ENCODE peak calls at places on chromosomes 11 and 22, in eight cellular contexts. One of them, this sample, is unnamed.

GRCh38 chr22:32649515-32650200 is 151.8 kb upstream of the TIMP3 start:
- DNase-seq in PC-9: peak; percentile 53
- DNase-seq in H1: no peak
- DNase-seq in CD4-positive, alpha-beta memory T cell: no peak
- DNase-seq in cardiac muscle cell: no peak
- DNase-seq in naive thymus-derived CD4-positive, alpha-beta T cell: no peak
- DNase-seq in psoas muscle: peak; percentile 35
- DNase-seq in GM23338: no peak
- DNase-seq in this sample: no peak

GRCh38 chr22:34997921-34998320 is 68.0 kb upstream of the ISX start:
- DNase-seq in PC-9: no peak
- DNase-seq in H1: no peak
- DNase-seq in CD4-positive, alpha-beta memory T cell: no peak
- DNase-seq in cardiac muscle cell: no peak
- DNase-seq in naive thymus-derived CD4-positive, alpha-beta T cell: no peak
- DNase-seq in psoas muscle: no peak
- DNase-seq in GM23338: no peak
- DNase-seq in this sample: no peak

GRCh38 chr11:72814831-72815618 is 814 bp downstream of the ATG16L2 start:
- DNase-seq in PC-9: peak; percentile 77
- DNase-seq in H1: no peak
- DNase-seq in CD4-positive, alpha-beta memory T cell: no peak
- DNase-seq in cardiac muscle cell: peak; percentile 75
- DNase-seq in naive thymus-derived CD4-positive, alpha-beta T cell: no peak
- DNase-seq in psoas muscle: no peak
- DNase-seq in GM23338: peak; percentile 86
- DNase-seq in this sample: no peak

GRCh38 chr22:23804781-23805291 is 18.1 kb downstream of the SMARCB1 start:
- DNase-seq in PC-9: no peak
- DNase-seq in H1: no peak
- DNase-seq in CD4-positive, alpha-beta memory T cell: no peak
- DNase-seq in cardiac muscle cell: no peak
- DNase-seq in naive thymus-derived CD4-positive, alpha-beta T cell: no peak
- DNase-seq in psoas muscle: no peak
- DNase-seq in GM23338: no peak
- DNase-seq in this sample: no peak

GRCh38 chr22:50218996-50219727 is 18.4 kb downstream of the SELENOO start:
- DNase-seq in PC-9: no peak
- DNase-seq in H1: peak; percentile 25
- DNase-seq in CD4-positive, alpha-beta memory T cell: no peak
- DNase-seq in cardiac muscle cell: peak; percentile 47
- DNase-seq in naive thymus-derived CD4-positive, alpha-beta T cell: no peak
- DNase-seq in psoas muscle: peak; percentile 84
- DNase-seq in GM23338: peak; percentile 77
- DNase-seq in this sample: no peak

GRCh38 chr11:111819161-111820058 is 52.0 kb downstream of the ALG9 start:
- DNase-seq in PC-9: no peak
- DNase-seq in H1: no peak
- DNase-seq in CD4-positive, alpha-beta memory T cell: no peak
- DNase-seq in cardiac muscle cell: no peak
- DNase-seq in naive thymus-derived CD4-positive, alpha-beta T cell: no peak
- DNase-seq in psoas muscle: peak; percentile 37
- DNase-seq in GM23338: no peak
- DNase-seq in this sample: no peak

GRCh38 chr11:65113361-65113756 is 1.7 kb downstream of the TM7SF2 start:
- DNase-seq in PC-9: no peak
- DNase-seq in H1: no peak
- DNase-seq in CD4-positive, alpha-beta memory T cell: no peak
- DNase-seq in cardiac muscle cell: no peak
- DNase-seq in naive thymus-derived CD4-positive, alpha-beta T cell: no peak
- DNase-seq in psoas muscle: no peak
- DNase-seq in GM23338: no peak
- DNase-seq in this sample: no peak

GRCh38 chr11:102886999-102887398 is 12.2 kb upstream of the MMP12 start:
- DNase-seq in PC-9: no peak
- DNase-seq in H1: no peak
- DNase-seq in CD4-positive, alpha-beta memory T cell: no peak
- DNase-seq in cardiac muscle cell: no peak
- DNase-seq in naive thymus-derived CD4-positive, alpha-beta T cell: no peak
- DNase-seq in psoas muscle: no peak
- DNase-seq in GM23338: no peak
- DNase-seq in this sample: no peak

GRCh38 chr11:65386307-65387081 is at the start of gene FRMD8:
- DNase-seq in PC-9: peak; percentile 66
- DNase-seq in H1: no peak
- DNase-seq in CD4-positive, alpha-beta memory T cell: peak; percentile 89
- DNase-seq in cardiac muscle cell: peak; percentile 90
- DNase-seq in naive thymus-derived CD4-positive, alpha-beta T cell: peak; percentile 93
- DNase-seq in psoas muscle: peak; percentile 95
- DNase-seq in GM23338: peak; percentile 84
- DNase-seq in this sample: peak; percentile 83

GRCh38 chr11:32829680-32830412 is at the start of gene PRRG4:
- DNase-seq in PC-9: peak; percentile 77
- DNase-seq in H1: no peak
- DNase-seq in CD4-positive, alpha-beta memory T cell: no peak
- DNase-seq in cardiac muscle cell: peak; percentile 62
- DNase-seq in naive thymus-derived CD4-positive, alpha-beta T cell: peak; percentile 68
- DNase-seq in psoas muscle: peak; percentile 44
- DNase-seq in GM23338: peak; percentile 83
- DNase-seq in this sample: no peak

GRCh38 chr11:45803981-45804805 is 756 bp upstream of the SLC35C1 start:
- DNase-seq in PC-9: peak; percentile 57
- DNase-seq in H1: no peak
- DNase-seq in CD4-positive, alpha-beta memory T cell: peak; percentile 61
- DNase-seq in cardiac muscle cell: peak; percentile 73
- DNase-seq in naive thymus-derived CD4-positive, alpha-beta T cell: peak; percentile 74
- DNase-seq in psoas muscle: peak; percentile 86
- DNase-seq in GM23338: peak; percentile 87
- DNase-seq in this sample: peak; percentile 46

GRCh38 chr22:17580461-17581031 is 17.2 kb downstream of the SLC25A18 start:
- DNase-seq in PC-9: no peak
- DNase-seq in H1: no peak
- DNase-seq in CD4-positive, alpha-beta memory T cell: no peak
- DNase-seq in cardiac muscle cell: no peak
- DNase-seq in naive thymus-derived CD4-positive, alpha-beta T cell: no peak
- DNase-seq in psoas muscle: no peak
- DNase-seq in GM23338: peak; percentile 69
- DNase-seq in this sample: no peak

GRCh38 chr11:27187848-27188621 is 147.4 kb downstream of the BBOX1 start:
- DNase-seq in PC-9: no peak
- DNase-seq in H1: no peak
- DNase-seq in CD4-positive, alpha-beta memory T cell: no peak
- DNase-seq in cardiac muscle cell: peak; percentile 27
- DNase-seq in naive thymus-derived CD4-positive, alpha-beta T cell: no peak
- DNase-seq in psoas muscle: no peak
- DNase-seq in GM23338: no peak
- DNase-seq in this sample: no peak

GRCh38 chr22:46023558-46023981 is 46.6 kb upstream of the WNT7B start:
- DNase-seq in PC-9: no peak
- DNase-seq in H1: no peak
- DNase-seq in CD4-positive, alpha-beta memory T cell: no peak
- DNase-seq in cardiac muscle cell: no peak
- DNase-seq in naive thymus-derived CD4-positive, alpha-beta T cell: no peak
- DNase-seq in psoas muscle: peak; percentile 31
- DNase-seq in GM23338: no peak
- DNase-seq in this sample: no peak

GRCh38 chr11:76768091-76769047 is 14.8 kb upstream of the TSKU start:
- DNase-seq in PC-9: peak; percentile 57
- DNase-seq in H1: no peak
- DNase-seq in CD4-positive, alpha-beta memory T cell: peak; percentile 30
- DNase-seq in cardiac muscle cell: no peak
- DNase-seq in naive thymus-derived CD4-positive, alpha-beta T cell: peak; percentile 27
- DNase-seq in psoas muscle: peak; percentile 52
- DNase-seq in GM23338: no peak
- DNase-seq in this sample: peak; percentile 5

GRCh38 chr11:126153999-126154398 is 57.5 kb downstream of the RPUSD4 start:
- DNase-seq in PC-9: peak; percentile 79
- DNase-seq in H1: no peak
- DNase-seq in CD4-positive, alpha-beta memory T cell: no peak
- DNase-seq in cardiac muscle cell: no peak
- DNase-seq in naive thymus-derived CD4-positive, alpha-beta T cell: no peak
- DNase-seq in psoas muscle: no peak
- DNase-seq in GM23338: no peak
- DNase-seq in this sample: no peak

GRCh38 chr11:10355257-10355661 is 50.4 kb downstream of the ADM start:
- DNase-seq in PC-9: no peak
- DNase-seq in H1: no peak
- DNase-seq in CD4-positive, alpha-beta memory T cell: no peak
- DNase-seq in cardiac muscle cell: no peak
- DNase-seq in naive thymus-derived CD4-positive, alpha-beta T cell: no peak
- DNase-seq in psoas muscle: no peak
- DNase-seq in GM23338: no peak
- DNase-seq in this sample: no peak

GRCh38 chr11:47617417-47617809 is 23.2 kb upstream of the C1QTNF4 start:
- DNase-seq in PC-9: no peak
- DNase-seq in H1: no peak
- DNase-seq in CD4-positive, alpha-beta memory T cell: no peak
- DNase-seq in cardiac muscle cell: no peak
- DNase-seq in naive thymus-derived CD4-positive, alpha-beta T cell: no peak
- DNase-seq in psoas muscle: no peak
- DNase-seq in GM23338: no peak
- DNase-seq in this sample: no peak

DNA sequence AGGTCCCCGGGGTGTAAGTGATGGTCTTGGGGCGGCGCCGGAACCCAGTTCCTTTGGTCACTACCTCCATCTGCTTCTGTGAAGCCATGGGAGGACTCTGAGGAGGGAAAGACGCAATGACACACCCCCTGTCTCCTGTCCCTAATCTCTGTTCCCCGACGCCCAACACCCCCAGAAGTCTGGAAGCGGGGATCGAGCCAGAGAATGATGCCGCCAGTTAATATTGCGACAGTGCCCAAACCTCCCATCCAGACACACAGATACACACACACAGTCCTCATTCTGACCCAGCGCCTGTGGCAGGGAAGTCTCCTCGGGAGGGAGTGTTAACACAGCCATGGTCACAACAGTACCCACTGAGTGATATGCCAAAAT is 352 bp downstream of the C22orf23 start:
- DNase-seq in PC-9: peak; percentile 37
- DNase-seq in H1: no peak
- DNase-seq in CD4-positive, alpha-beta memory T cell: no peak
- DNase-seq in cardiac muscle cell: no peak
- DNase-seq in naive thymus-derived CD4-positive, alpha-beta T cell: no peak
- DNase-seq in psoas muscle: peak; percentile 38
- DNase-seq in GM23338: no peak
- DNase-seq in this sample: no peak
- H3K27ac ChIP-seq in PC-9: peak overlapping the region; percentile 1
- H3K27ac ChIP-seq in H1: no peak overlapping the region
- H3K27ac ChIP-seq in CD4-positive, alpha-beta memory T cell: peak overlapping the region; percentile 72
- H3K27ac ChIP-seq in cardiac muscle cell: no peak overlapping the region
- H3K27ac ChIP-seq in naive thymus-derived CD4-positive, alpha-beta T cell: peak overlapping the region; percentile 23
- H3K27ac ChIP-seq in psoas muscle: peak overlapping the region; percentile 81
- H3K27ac ChIP-seq in GM23338: no peak overlapping the region
- H3K27ac ChIP-seq in this sample: no peak overlapping the region

GRCh38 chr11:114094516-114094915 is 35.0 kb downstream of the ZBTB16 start:
- DNase-seq in PC-9: no peak
- DNase-seq in H1: no peak
- DNase-seq in CD4-positive, alpha-beta memory T cell: no peak
- DNase-seq in cardiac muscle cell: no peak
- DNase-seq in naive thymus-derived CD4-positive, alpha-beta T cell: no peak
- DNase-seq in psoas muscle: no peak
- DNase-seq in GM23338: no peak
- DNase-seq in this sample: no peak

GRCh38 chr11:114098927-114099326 is 39.4 kb downstream of the ZBTB16 start:
- DNase-seq in PC-9: no peak
- DNase-seq in H1: no peak
- DNase-seq in CD4-positive, alpha-beta memory T cell: no peak
- DNase-seq in cardiac muscle cell: no peak
- DNase-seq in naive thymus-derived CD4-positive, alpha-beta T cell: no peak
- DNase-seq in psoas muscle: no peak
- DNase-seq in GM23338: no peak
- DNase-seq in this sample: no peak

GRCh38 chr11:114102993-114103896 is 43.7 kb downstream of the ZBTB16 start:
- DNase-seq in PC-9: no peak
- DNase-seq in H1: no peak
- DNase-seq in CD4-positive, alpha-beta memory T cell: peak; percentile 48
- DNase-seq in cardiac muscle cell: no peak
- DNase-seq in naive thymus-derived CD4-positive, alpha-beta T cell: no peak
- DNase-seq in psoas muscle: no peak
- DNase-seq in GM23338: no peak
- DNase-seq in this sample: no peak

GRCh38 chr11:114095899-114096298 is 36.4 kb downstream of the ZBTB16 start:
- DNase-seq in PC-9: no peak
- DNase-seq in H1: no peak
- DNase-seq in CD4-positive, alpha-beta memory T cell: no peak
- DNase-seq in cardiac muscle cell: no peak
- DNase-seq in naive thymus-derived CD4-positive, alpha-beta T cell: no peak
- DNase-seq in psoas muscle: no peak
- DNase-seq in GM23338: no peak
- DNase-seq in this sample: no peak

GRCh38 chr11:114099392-114100178 is 40.1 kb downstream of the ZBTB16 start:
- DNase-seq in PC-9: no peak
- DNase-seq in H1: no peak
- DNase-seq in CD4-positive, alpha-beta memory T cell: no peak
- DNase-seq in cardiac muscle cell: no peak
- DNase-seq in naive thymus-derived CD4-positive, alpha-beta T cell: no peak
- DNase-seq in psoas muscle: no peak
- DNase-seq in GM23338: no peak
- DNase-seq in this sample: no peak
- H3K4me1 ChIP-seq in PC-9: no peaks in the 10 kb centered on the region
- H3K4me1 ChIP-seq in H1: no peaks in the 10 kb centered on the region
- H3K4me1 ChIP-seq in CD4-positive, alpha-beta memory T cell: peaks cover 20% of the 10 kb centered on the region
- H3K4me1 ChIP-seq in cardiac muscle cell: no peaks in the 10 kb centered on the region
- H3K4me1 ChIP-seq in naive thymus-derived CD4-positive, alpha-beta T cell: peaks cover 21% of the 10 kb centered on the region
- H3K4me1 ChIP-seq in psoas muscle: peaks cover 94% of the 10 kb centered on the region
- H3K4me1 ChIP-seq in GM23338: no peaks in the 10 kb centered on the region
- H3K4me1 ChIP-seq in this sample: peaks cover 17% of the 10 kb centered on the region

GRCh38 chr11:40328890-40329617 is 1130.4 kb downstream of the LRRC4C start:
- DNase-seq in PC-9: peak; percentile 63
- DNase-seq in H1: no peak
- DNase-seq in CD4-positive, alpha-beta memory T cell: no peak
- DNase-seq in cardiac muscle cell: no peak
- DNase-seq in naive thymus-derived CD4-positive, alpha-beta T cell: no peak
- DNase-seq in psoas muscle: peak; percentile 14
- DNase-seq in GM23338: no peak
- DNase-seq in this sample: no peak
- H3K4me3 ChIP-seq in PC-9: no peak overlapping the region
- H3K4me3 ChIP-seq in H1: no peak overlapping the region
- H3K4me3 ChIP-seq in CD4-positive, alpha-beta memory T cell: no peak overlapping the region
- H3K4me3 ChIP-seq in cardiac muscle cell: no peak overlapping the region
- H3K4me3 ChIP-seq in naive thymus-derived CD4-positive, alpha-beta T cell: no peak overlapping the region
- H3K4me3 ChIP-seq in psoas muscle: no peak overlapping the region
- H3K4me3 ChIP-seq in GM23338: no peak overlapping the region
- H3K4me3 ChIP-seq in this sample: no peak overlapping the region

DNA sequence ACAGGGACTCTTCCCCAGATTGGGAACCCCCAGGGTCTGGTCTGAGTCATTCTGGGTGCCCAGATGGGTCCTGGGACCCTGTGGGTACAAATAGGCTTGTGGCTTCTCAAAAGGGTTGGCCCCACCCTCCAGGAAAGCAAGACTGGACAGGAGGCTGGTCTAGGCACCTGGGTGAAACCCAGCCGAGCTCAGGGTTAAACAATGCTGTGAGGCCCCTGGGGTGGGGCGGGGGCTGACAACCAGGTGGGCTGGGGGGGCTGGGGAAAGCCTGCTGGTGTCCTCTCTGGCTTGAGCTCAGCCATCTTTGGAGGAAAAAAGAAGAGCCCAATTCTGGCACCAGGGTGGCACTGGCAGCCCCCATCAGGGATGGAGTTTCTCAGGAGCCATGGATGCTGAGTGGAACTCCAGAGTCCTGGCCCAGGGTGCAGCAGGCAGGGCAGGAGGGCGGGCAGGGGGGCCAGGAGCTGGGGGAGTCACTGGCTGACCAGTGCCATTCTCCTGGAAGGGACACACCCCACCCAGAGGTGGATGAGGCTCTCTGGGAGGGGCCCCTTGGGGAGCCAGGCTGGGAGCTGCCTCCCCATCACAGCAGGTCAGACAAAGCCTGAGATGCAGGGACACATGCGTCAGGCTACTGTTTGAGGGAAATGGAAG is 1.1 kb downstream of the SEPTIN5 start:
- DNase-seq in PC-9: no peak
- DNase-seq in H1: no peak
- DNase-seq in CD4-positive, alpha-beta memory T cell: no peak
- DNase-seq in cardiac muscle cell: no peak
- DNase-seq in naive thymus-derived CD4-positive, alpha-beta T cell: no peak
- DNase-seq in psoas muscle: peak; percentile 8
- DNase-seq in GM23338: no peak
- DNase-seq in this sample: no peak
- H3K27ac ChIP-seq in PC-9: no peak overlapping the region
- H3K27ac ChIP-seq in H1: no peak overlapping the region
- H3K27ac ChIP-seq in CD4-positive, alpha-beta memory T cell: no peak overlapping the region
- H3K27ac ChIP-seq in cardiac muscle cell: no peak overlapping the region
- H3K27ac ChIP-seq in naive thymus-derived CD4-positive, alpha-beta T cell: no peak overlapping the region
- H3K27ac ChIP-seq in psoas muscle: no peak overlapping the region
- H3K27ac ChIP-seq in GM23338: no peak overlapping the region
- H3K27ac ChIP-seq in this sample: no peak overlapping the region